ENCODE peak calls at places on chromosomes 13 and 19, in six cellular contexts. N, J, S, X, K and B are unnamed samples. For H3K4me1 and H3K9me3, the result is how much of the 10 kb centered on the place peaks cover.

GRCh38 chr13:40064723-40065122 is 409.3 kb downstream of the COG6 start:
- DNase-seq in X (peak), S (no peak), N (no peak), K (no peak), J (no peak), B (no peak)

GRCh38 chr19:5587071-5587455 is 19.3 kb upstream of the TINCR start:
- DNase-seq in X (no peak), J (no peak), N (no peak), K (no peak), S (no peak), B (no peak)

GRCh38 chr19:48487944-48488343 is 18.8 kb downstream of the CYTH2 start:
- DNase-seq in K (peak), X (peak), J (no peak), S (no peak), N (no peak), B (no peak)

GRCh38 chr13:25478186-25478585 is 106.4 kb downstream of the ATP8A2 start:
- DNase-seq in K (no peak), X (no peak), N (no peak), S (no peak), J (no peak), B (peak)

GRCh38 chr13:102773441-102774209 is at the start of gene TEX30:
- DNase-seq in X (peak), S (peak), K (peak), J (peak), N (peak), B (peak)

GRCh38 chr19:40143612-40144011 is 47.6 kb upstream of the MAP3K10 start:
- DNase-seq in S (no peak), J (no peak), N (peak), X (no peak), K (no peak), B (no peak)

GRCh38 chr13:27556109-27556508 is 64.2 kb downstream of the LNX2 start:
- DNase-seq in N (no peak), X (peak), J (no peak), S (no peak), K (no peak), B (no peak)

GRCh38 chr19:46979770-46980105 is 39.9 kb upstream of the NPAS1 start:
- DNase-seq in N (no peak), S (no peak), J (no peak), X (no peak), K (no peak), B (no peak)

GRCh38 chr13:20869540-20869939 is 33.0 kb downstream of the XPO4 start:
- DNase-seq in N (no peak), J (no peak), S (no peak), X (no peak), K (no peak), B (no peak)

GRCh38 chr13:20873348-20873747 is 29.2 kb downstream of the XPO4 start:
- DNase-seq in S (peak), X (no peak), N (no peak), K (no peak), J (no peak), B (peak)

GRCh38 chr13:20867408-20867807 is 35.1 kb downstream of the XPO4 start:
- DNase-seq in X (no peak), S (no peak), N (no peak), K (no peak), J (no peak), B (no peak)

GRCh38 chr13:20870829-20871228 is 31.7 kb downstream of the XPO4 start:
- DNase-seq in S (no peak), N (no peak), J (no peak), K (no peak), X (no peak), B (no peak)
- H3K4me1 ChIP-seq in S (under half), N (under half), J (under half), K (under half), X (under half), B (under half)

GRCh38 chr19:14826006-14826405 is 9.0 kb downstream of the OR7A5 start:
- DNase-seq in J (no peak), X (no peak), K (no peak), N (no peak), S (no peak), B (no peak)

GRCh38 chr19:14835011-14835410 is at the start of the genes OR7A5 and OR7C1:
- DNase-seq in S (no peak), N (no peak), J (no peak), K (no peak), X (no peak), B (no peak)

DNA sequence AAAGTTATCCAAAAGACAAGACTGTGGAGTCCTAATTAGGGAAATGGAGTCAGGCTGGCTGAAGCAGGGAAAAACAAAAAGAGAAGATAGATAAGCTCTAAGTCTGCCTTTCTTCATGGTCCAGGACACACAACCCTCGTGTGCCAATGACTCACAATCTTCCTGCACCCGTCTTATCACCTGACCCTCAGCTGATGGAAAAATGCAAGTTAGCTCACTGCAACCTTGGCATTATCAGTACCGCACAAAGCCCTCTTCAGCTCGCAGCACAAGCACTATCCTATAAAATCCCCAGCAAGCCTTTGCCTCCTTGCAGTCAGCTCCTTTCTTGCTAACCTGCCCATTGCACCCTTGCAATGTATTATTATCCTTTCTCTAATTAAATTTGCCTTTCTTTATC is 4.3 kb downstream of the OR7A5 start:
- DNase-seq in S (no peak), N (no peak), J (no peak), K (no peak), X (no peak), B (no peak)
- H3K9me3 ChIP-seq in S (under half), N (under half), J (under half), K (under half), X (under half), B (under half)

GRCh38 chr19:57803594-57804325 is 11.0 kb downstream of the ZNF552 start:
- DNase-seq in S (peak), N (no peak), X (no peak), J (no peak), K (peak), B (no peak)
- H3K4me3 ChIP-seq in S (peak), N (peak), X (peak), J (peak), K (peak), B (no peak)

GRCh38 chr19:3409346-3410064 is 43.1 kb downstream of the NFIC start:
- DNase-seq in J (no peak), N (no peak), K (peak), S (no peak), X (no peak), B (no peak)
- H3K4me1 ChIP-seq in J (under half), N (under half), K (half or more), S (under half), X (under half), B (under half)

DNA sequence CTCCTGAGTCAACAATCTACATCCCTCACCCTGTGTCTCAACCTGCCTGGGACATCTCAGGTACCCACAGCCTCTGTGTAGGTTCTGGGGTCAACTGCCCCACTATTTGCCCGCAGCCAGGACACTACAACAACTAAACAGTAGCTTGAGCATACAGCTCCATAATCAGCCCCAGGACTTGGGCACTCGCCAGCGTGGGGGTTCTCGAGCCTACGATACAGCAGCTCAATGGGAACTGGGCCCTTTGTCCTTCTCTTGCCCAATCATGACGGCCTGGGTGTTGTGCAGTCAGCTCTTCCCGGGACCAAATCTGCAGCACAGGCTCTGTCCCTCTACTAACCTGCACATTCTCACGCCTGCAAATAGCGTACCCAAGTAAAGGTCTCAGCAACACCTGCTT is 1.3 kb downstream of the ZNF180 start:
- DNase-seq in X (no peak), N (no peak), J (no peak), K (no peak), S (no peak), B (no peak)
- H3K9me3 ChIP-seq in X (under half), N (under half), J (under half), K (half or more), S (under half), B (under half)

DNA sequence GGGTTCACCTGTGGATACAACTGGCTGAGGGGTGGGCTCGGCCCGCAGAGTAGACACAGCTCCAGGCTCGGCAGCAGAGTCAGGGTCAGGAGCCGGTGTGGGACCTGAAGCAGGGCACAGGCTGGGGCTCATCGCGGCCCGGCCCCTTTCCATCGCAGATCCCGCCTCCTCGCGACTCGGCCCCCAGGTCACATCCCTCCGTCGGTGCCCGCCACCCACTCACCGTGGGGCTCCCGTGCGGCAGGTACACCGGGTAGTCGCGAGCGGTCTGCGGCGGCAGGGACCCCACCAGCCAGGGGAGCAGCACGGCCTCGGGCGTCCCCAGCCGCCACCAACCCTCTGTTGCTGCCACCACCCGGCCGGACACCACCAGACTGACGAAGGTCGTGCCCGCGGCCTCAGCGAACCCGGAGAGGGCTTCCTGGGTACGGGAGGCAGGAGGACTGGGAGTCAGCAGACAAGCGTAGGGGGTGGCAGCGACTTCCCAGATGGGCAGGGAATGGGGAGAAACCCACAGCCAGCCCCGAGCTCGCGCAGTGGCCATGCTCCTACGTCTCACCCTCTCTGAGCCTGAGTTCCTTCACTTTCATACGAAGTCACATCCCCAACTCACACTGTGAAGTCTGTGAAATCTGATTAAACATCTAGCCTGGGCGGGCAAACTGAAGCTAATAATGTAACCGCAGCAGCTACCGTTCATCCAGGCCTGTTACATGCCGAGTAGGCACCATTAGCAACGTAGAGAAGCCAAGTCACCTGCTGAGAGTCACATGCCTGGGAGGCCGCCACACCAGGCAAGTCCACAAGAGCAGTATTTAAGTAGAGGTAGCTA is 3.7 kb downstream of the FUZ start:
- DNase-seq in X (peak), K (peak), S (no peak), J (peak), N (no peak), B (no peak)
- H3K4me3 ChIP-seq in X (peak), K (peak), S (peak), J (peak), N (peak), B (no peak)